ENCODE peak calls at places on chromosomes 2 and 18, in eight cellular contexts. Q is natural killer cell, V is GM13976, N is WTC11, D is HFFc6, H is breast epithelium, G is suprapubic skin, X is thoracic aorta. F is an unnamed sample.

GRCh38 chr2:29309090-29310054 is 194.2 kb downstream of the CLIP4 start:
- DNase-seq in Q (no peak), V (peak), N (peak), D (peak), H (peak), G (no peak), X (no peak), F (peak)

GRCh38 chr2:161269111-161269510 is 39.1 kb upstream of the PSMD14 start:
- DNase-seq in Q (no peak), V (no peak), N (no peak), D (no peak), H (no peak), G (no peak), X (no peak), F (no peak)

GRCh38 chr2:173964565-173965371 is 405 bp downstream of the SP3 start:
- DNase-seq in Q (peak), V (peak), N (peak), D (peak), H (peak), G (peak), X (peak), F (peak)

GRCh38 chr2:128278979-128279378 is 39.7 kb downstream of the HS6ST1 start:
- DNase-seq in Q (no peak), V (no peak), N (peak), D (no peak), H (no peak), G (peak), X (no peak), F (no peak)

GRCh38 chr2:150023044-150023443 is 435.5 kb upstream of the MMADHC start:
- DNase-seq in Q (no peak), V (no peak), N (no peak), D (no peak), H (no peak), G (no peak), X (no peak), F (no peak)

GRCh38 chr2:241535871-241536639 is 22.5 kb upstream of the BOK start:
- DNase-seq in Q (no peak), V (no peak), N (no peak), D (no peak), H (no peak), G (no peak), X (no peak), F (no peak)

GRCh38 chr18:5197032-5197434 is at the start of gene AKAIN1:
- DNase-seq in Q (no peak), V (peak), N (peak), D (no peak), H (no peak), G (no peak), X (no peak), F (no peak)

GRCh38 chr2:96408631-96409542 is 73.3 kb downstream of the NCAPH start:
- DNase-seq in Q (no peak), V (no peak), N (no peak), D (no peak), H (peak), G (no peak), X (peak), F (peak)

GRCh38 chr2:217804786-217805678 is 197.8 kb downstream of the TNS1 start:
- DNase-seq in Q (no peak), V (no peak), N (no peak), D (no peak), H (no peak), G (no peak), X (no peak), F (no peak)

GRCh38 chr2:48715042-48715899 is 40.3 kb downstream of the LHCGR start:
- DNase-seq in Q (no peak), V (no peak), N (no peak), D (no peak), H (peak), G (no peak), X (no peak), F (peak)

GRCh38 chr2:235570256-235570655 is 76.4 kb downstream of the AGAP1 start:
- DNase-seq in Q (no peak), V (no peak), N (no peak), D (peak), H (no peak), G (no peak), X (no peak), F (no peak)

GRCh38 chr2:177758591-177759371 is 313.8 kb downstream of the PDE11A start:
- DNase-seq in Q (no peak), V (no peak), N (peak), D (peak), H (no peak), G (no peak), X (no peak), F (peak)

GRCh38 chr2:213284105-213285090 is at the start of gene SPAG16:
- DNase-seq in Q (peak), V (peak), N (peak), D (peak), H (peak), G (peak), X (peak), F (peak)

GRCh38 chr2:219527076-219527394 is 12.8 kb downstream of the ASIC4 start:
- DNase-seq in Q (no peak), V (no peak), N (no peak), D (no peak), H (no peak), G (no peak), X (no peak), F (peak)

GRCh38 chr18:43420950-43421349 is 143.7 kb upstream of the SYT4 start:
- DNase-seq in Q (no peak), V (no peak), N (peak), D (no peak), H (no peak), G (no peak), X (no peak), F (no peak)
- TF ChIP-seq CTCF in Q (no peak), V (no peak), N (peak), D (no peak), H (no peak), G (no peak), X (no peak), F (peak)

GRCh38 chr2:86243950-86244733 is 44.9 kb downstream of the MRPL35 start:
- DNase-seq in Q (no peak), V (peak), N (no peak), D (no peak), H (no peak), G (no peak), X (no peak), F (no peak)
- TF ChIP-seq CTCF in Q (no peak), V (no peak), N (no peak), D (no peak), H (no peak), G (no peak), X (no peak), F (no peak)

DNA sequence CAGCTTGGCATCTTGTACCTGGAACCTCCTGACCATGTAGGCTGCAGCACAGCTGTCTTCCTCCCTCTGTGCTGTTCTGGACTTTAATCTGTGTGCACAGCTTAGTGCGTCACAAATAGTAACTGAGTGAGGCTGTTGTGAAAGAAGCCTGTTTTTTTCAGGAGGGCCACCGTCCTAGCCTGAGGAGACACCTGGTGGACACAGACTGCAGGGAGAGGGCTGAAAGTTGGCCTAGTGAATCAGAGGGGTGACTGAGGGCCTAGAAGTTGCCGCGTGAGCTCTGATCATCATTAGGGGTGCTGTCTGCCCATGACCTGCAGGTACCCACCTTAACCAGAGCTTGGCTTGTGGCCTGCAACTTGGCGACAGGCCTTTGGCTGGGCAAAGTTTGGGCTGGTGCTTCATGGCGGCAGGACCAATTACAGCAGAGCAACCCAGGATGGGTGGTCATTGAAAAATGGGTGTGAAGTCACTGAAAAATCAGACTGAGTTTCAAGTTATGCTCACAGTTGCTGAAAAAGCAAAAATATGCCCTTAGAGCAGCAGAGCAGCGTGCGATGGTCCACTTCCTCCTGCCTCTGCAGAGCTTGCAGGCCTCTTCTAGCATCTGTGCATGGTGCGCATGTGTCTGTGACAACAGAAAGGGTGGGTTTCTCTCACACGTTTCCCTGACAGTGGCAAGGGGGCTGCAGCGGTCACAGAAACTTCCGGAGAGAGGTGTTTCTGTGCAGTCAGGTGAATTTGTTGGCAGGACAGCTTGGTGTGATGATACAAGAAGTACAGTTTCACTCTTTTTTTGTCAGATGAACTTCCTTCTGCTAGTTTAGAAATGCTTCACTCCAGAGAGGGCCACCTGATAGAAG is 9.6 kb downstream of the GDF7 start:
- DNase-seq in Q (no peak), V (peak), N (no peak), D (no peak), H (no peak), G (no peak), X (no peak), F (no peak)
- TF ChIP-seq CTCF in Q (no peak), V (no peak), N (no peak), D (no peak), H (no peak), G (no peak), X (no peak), F (no peak)

GRCh38 chr2:70959851-70960832 is 18.3 kb upstream of the ANKRD53 start:
- DNase-seq in Q (peak), V (peak), N (peak), D (no peak), H (peak), G (peak), X (no peak), F (no peak)

GRCh38 chr2:70961648-70961994 is 16.8 kb upstream of the ANKRD53 start:
- DNase-seq in Q (peak), V (peak), N (no peak), D (no peak), H (peak), G (no peak), X (no peak), F (no peak)

GRCh38 chr2:70962211-70962884 is 16.1 kb upstream of the ANKRD53 start:
- DNase-seq in Q (peak), V (peak), N (no peak), D (no peak), H (peak), G (peak), X (no peak), F (no peak)

GRCh38 chr2:70959271-70959761 is 19.1 kb upstream of the ANKRD53 start:
- DNase-seq in Q (no peak), V (peak), N (no peak), D (no peak), H (no peak), G (peak), X (no peak), F (no peak)

DNA sequence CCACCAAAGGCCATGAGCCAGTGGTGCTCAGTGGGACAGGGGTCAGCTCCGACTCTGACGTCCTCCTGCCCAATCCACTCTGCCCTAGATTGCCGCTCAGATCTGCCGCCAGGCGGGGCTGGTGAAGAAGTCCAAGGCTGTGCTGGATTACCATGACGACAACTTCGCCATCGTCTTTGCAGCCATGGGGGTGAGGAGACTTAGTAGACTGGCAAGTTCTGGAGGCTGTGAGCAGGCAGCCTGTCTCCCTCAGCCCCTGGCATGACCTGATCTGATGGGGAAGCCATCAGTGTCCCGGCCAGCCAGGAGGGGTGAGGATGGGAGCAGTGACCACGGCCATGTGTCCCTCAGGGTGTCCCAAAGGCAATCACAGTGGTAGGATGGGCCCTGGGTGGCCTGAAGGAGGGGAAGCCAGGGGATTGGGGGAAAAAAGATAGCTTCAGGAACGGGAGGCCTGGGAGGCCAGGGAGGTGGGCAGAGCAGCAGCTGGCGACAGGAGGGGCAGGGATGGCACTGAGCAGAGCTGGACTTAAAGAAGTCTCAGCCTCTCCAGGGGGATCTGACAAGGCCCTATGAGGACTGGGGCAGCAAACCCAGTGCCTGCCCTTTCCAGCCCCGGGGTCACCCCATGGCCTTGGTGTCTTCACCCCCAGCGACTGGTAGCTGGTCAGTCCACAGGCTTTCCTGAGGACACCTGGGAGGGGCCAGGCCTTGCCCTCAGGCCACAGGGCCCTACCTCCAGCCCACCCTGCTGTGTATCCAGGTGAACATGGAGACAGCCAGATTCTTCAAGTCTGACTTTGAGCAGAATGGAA is 17.4 kb upstream of the ANKRD53 start:
- DNase-seq in Q (peak), V (peak), N (no peak), D (no peak), H (peak), G (peak), X (no peak), F (no peak)
- TF ChIP-seq CTCF in Q (no peak), V (no peak), N (no peak), D (no peak), H (no peak), G (no peak), X (no peak), F (no peak)

DNA sequence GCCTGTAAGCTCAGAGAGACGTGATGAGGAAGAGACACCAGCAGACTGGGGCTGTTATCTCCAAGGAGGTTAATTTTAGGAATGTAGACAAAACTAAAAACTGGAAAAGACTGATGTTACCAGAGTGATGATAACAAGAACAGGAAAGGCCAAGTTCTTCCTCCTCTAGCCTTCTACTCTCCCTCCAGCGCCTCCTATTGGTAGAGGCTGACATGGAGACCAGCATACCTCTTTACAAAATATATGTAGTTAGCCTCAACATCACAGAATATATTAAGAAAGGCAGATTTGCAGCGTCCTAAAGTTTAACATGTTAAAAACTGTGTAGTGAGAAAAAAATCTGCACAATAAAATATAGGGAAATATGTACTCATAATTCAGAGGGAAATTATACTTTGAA is 66.0 kb downstream of the TCF4 start:
- DNase-seq in Q (no peak), V (no peak), N (peak), D (peak), H (no peak), G (no peak), X (no peak), F (peak)
- TF ChIP-seq CTCF in Q (peak), V (no peak), N (peak), D (peak), H (no peak), G (no peak), X (no peak), F (peak)

GRCh38 chr2:225793736-225794550 is 394.4 kb downstream of the NYAP2 start:
- DNase-seq in Q (no peak), V (no peak), N (no peak), D (no peak), H (no peak), G (no peak), X (no peak), F (no peak)

GRCh38 chr2:225797394-225797793 is 397.9 kb downstream of the NYAP2 start:
- DNase-seq in Q (no peak), V (no peak), N (no peak), D (no peak), H (no peak), G (no peak), X (no peak), F (no peak)
- TF ChIP-seq CTCF in Q (no peak), V (no peak), N (no peak), D (no peak), H (no peak), G (no peak), X (peak), F (no peak)

GRCh38 chr2:183069174-183069573 is 9.4 kb upstream of the DUSP19 start:
- DNase-seq in Q (no peak), V (no peak), N (no peak), D (no peak), H (no peak), G (no peak), X (no peak), F (no peak)
- TF ChIP-seq CTCF in Q (no peak), V (no peak), N (no peak), D (no peak), H (no peak), G (no peak), X (no peak), F (no peak)

GRCh38 chr2:111924617-111925107 is 26.3 kb downstream of the MERTK start:
- DNase-seq in Q (no peak), V (no peak), N (no peak), D (no peak), H (no peak), G (no peak), X (no peak), F (no peak)

GRCh38 chr2:111918383-111918806 is 20.0 kb downstream of the MERTK start:
- DNase-seq in Q (no peak), V (no peak), N (no peak), D (peak), H (no peak), G (no peak), X (no peak), F (no peak)

GRCh38 chr2:111923271-111923670 is 24.9 kb downstream of the MERTK start:
- DNase-seq in Q (no peak), V (no peak), N (no peak), D (no peak), H (no peak), G (no peak), X (no peak), F (no peak)

GRCh38 chr2:111919794-111920608 is 21.6 kb downstream of the MERTK start:
- DNase-seq in Q (no peak), V (no peak), N (no peak), D (no peak), H (peak), G (no peak), X (no peak), F (peak)

DNA sequence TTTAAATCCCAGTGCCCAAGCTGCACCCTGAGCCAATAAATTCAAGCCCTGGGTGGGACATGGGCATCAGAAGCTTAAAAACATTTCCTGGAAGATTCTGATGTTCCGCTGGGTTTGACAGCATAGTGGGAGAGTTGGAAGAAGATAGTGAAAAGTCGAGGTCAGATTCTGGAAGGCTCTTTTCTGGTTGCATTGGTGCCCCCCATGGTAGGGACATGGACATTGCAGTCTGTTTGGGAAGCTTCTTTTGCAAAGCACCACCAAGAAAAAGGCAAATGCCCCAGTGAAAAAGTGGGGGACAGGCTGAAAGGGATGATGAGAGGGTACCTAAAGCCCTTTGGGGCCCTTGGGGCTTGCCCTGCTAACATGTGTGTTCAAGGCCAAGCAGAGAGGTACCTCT is 21.0 kb downstream of the MERTK start:
- DNase-seq in Q (no peak), V (no peak), N (peak), D (no peak), H (no peak), G (no peak), X (no peak), F (no peak)
- TF ChIP-seq CTCF in Q (no peak), V (no peak), N (no peak), D (peak), H (no peak), G (no peak), X (no peak), F (no peak)

DNA sequence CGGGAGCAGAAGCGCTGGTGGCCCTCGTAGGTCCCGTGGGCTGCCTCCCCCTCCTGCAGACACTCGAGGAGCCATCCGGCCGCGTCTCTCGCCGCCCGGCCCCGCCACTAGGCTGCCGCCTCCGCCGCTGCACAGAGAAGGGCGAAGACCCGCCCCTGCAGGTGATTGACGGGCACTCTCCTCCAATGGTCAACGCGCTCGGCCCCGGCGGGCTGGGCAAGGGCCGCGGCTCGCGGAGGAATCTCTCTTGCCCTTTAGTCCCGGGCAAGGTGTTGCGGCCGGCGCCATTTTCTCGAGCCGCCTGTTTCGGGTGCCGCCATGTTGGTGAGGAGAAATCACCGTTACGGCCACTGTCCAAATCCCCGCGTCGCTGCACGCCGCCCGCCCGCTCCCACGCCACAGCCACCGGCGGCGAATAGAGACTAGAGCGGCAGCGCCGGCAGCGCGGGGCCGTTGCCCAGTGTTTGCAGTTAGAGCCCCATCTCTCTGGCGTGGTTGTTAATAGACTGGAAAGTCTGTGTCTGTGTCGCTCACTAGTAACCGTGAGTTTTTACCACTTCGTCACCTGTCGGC is at the start of gene ZC3H6:
- DNase-seq in Q (peak), V (peak), N (peak), D (peak), H (peak), G (peak), X (peak), F (peak)
- TF ChIP-seq CTCF in Q (peak), V (no peak), N (no peak), D (no peak), H (peak), G (no peak), X (peak), F (no peak)

F was measured in Calu3.